ENCODE peak calls at places on chromosomes 2 and 18, in four cellular contexts. W is WTC11, N is HepG2, F is GM12878. I is an unnamed sample.

GRCh38 chr2:120609826-120610395 is 125.8 kb upstream of the GLI2 start:
- DNase-seq in W (no peak), N (no peak), F (no peak), I (no peak)

GRCh38 chr18:59180150-59180845 is 39.7 kb upstream of the GRP start:
- DNase-seq in W (no peak), N (no peak), F (no peak), I (no peak)

GRCh38 chr2:66526171-66526570 is 91.2 kb downstream of the MEIS1 start:
- DNase-seq in W (no peak), N (no peak), F (no peak), I (no peak)

GRCh38 chr2:234496442-234496834 is 443 bp downstream of the ARL4C start:
- DNase-seq in W (no peak), N (no peak), F (no peak), I (no peak)

GRCh38 chr2:169386621-169387235 is 24.4 kb upstream of the LRP2 start:
- DNase-seq in W (no peak), N (no peak), F (no peak), I (no peak)

GRCh38 chr2:106030287-106031268 is 163.5 kb downstream of the UXS1 start:
- DNase-seq in W (no peak), N (peak), F (no peak), I (no peak)

GRCh38 chr2:162403884-162404283 is 60.0 kb downstream of the GCA start:
- DNase-seq in W (no peak), N (no peak), F (no peak), I (no peak)

GRCh38 chr2:18473241-18473841 is 87.1 kb downstream of the RDH14 start:
- DNase-seq in W (no peak), N (no peak), F (no peak), I (peak)

GRCh38 chr18:52348209-52348608 is 8.2 kb downstream of the DCC start:
- DNase-seq in W (peak), N (peak), F (no peak), I (peak)

GRCh38 chr2:55618025-55618648 is 715 bp upstream of the PPP4R3B start:
- DNase-seq in W (no peak), N (peak), F (no peak), I (no peak)

GRCh38 chr2:14661163-14661562 is 28.6 kb downstream of the LRATD1 start:
- DNase-seq in W (no peak), N (no peak), F (no peak), I (no peak)

GRCh38 chr2:205775091-205775876 is 93.0 kb downstream of the NRP2 start:
- DNase-seq in W (no peak), N (no peak), F (no peak), I (no peak)

GRCh38 chr2:164911832-164912231 is 43.5 kb downstream of the SLC38A11 start:
- DNase-seq in W (no peak), N (peak), F (no peak), I (no peak)

GRCh38 chr2:218026676-218027425 is 24.1 kb upstream of the TNS1 start:
- DNase-seq in W (peak), N (no peak), F (no peak), I (no peak)

GRCh38 chr2:10495988-10496313 is 47.8 kb upstream of the ODC1 start:
- DNase-seq in W (no peak), N (no peak), F (no peak), I (no peak)

GRCh38 chr2:169684135-169684565 is 10.1 kb downstream of the CFAP210 start:
- DNase-seq in W (no peak), N (no peak), F (no peak), I (no peak)

GRCh38 chr2:144628566-144628965 is 108.6 kb upstream of the ZEB2 start:
- DNase-seq in W (no peak), N (no peak), F (no peak), I (no peak)

GRCh38 chr18:26386002-26386401 is 159.8 kb downstream of the TAF4B start:
- DNase-seq in W (no peak), N (peak), F (no peak), I (no peak)

GRCh38 chr18:25594351-25594750 is 242.4 kb upstream of the ZNF521 start:
- DNase-seq in W (no peak), N (no peak), F (no peak), I (no peak)

GRCh38 chr18:35789543-35789942 is 182.9 kb upstream of the RMP24 start:
- DNase-seq in W (no peak), N (no peak), F (no peak), I (no peak)

GRCh38 chr2:39513641-39514094 is 76.6 kb upstream of the MAP4K3 start:
- DNase-seq in W (peak), N (peak), F (peak), I (peak)

GRCh38 chr2:60480089-60480773 is 73.2 kb downstream of the BCL11A start:
- DNase-seq in W (no peak), N (peak), F (no peak), I (no peak)

GRCh38 chr2:9830685-9831410 is 12.4 kb upstream of the TAF1B start:
- DNase-seq in W (no peak), N (no peak), F (no peak), I (no peak)

GRCh38 chr2:239433777-239434396 is 33.1 kb upstream of the HDAC4 start:
- DNase-seq in W (no peak), N (no peak), F (no peak), I (no peak)

GRCh38 chr2:33728106-33728505 is 129.0 kb upstream of the FAM98A start:
- DNase-seq in W (no peak), N (no peak), F (no peak), I (no peak)

GRCh38 chr18:8301427-8302172 is 307.6 kb upstream of the RAB12 start:
- DNase-seq in W (no peak), N (peak), F (no peak), I (no peak)

GRCh38 chr2:120313695-120314615 is 32.0 kb upstream of the INHBB start:
- DNase-seq in W (peak), N (peak), F (no peak), I (no peak)

GRCh38 chr2:190583507-190584337 is 49.2 kb upstream of the NEMP2 start:
- DNase-seq in W (no peak), N (no peak), F (peak), I (no peak)

GRCh38 chr2:40129725-40130124 is 322.2 kb downstream of the SLC8A1 start:
- DNase-seq in W (no peak), N (no peak), F (no peak), I (no peak)

GRCh38 chr2:174516495-174517378 is 29.9 kb upstream of the GPR155 start:
- DNase-seq in W (no peak), N (no peak), F (no peak), I (peak)

GRCh38 chr2:50116096-50116495 is 915.8 kb downstream of the NRXN1 start:
- DNase-seq in W (no peak), N (no peak), F (no peak), I (no peak)

GRCh38 chr2:171154348-171154747 is 6.3 kb downstream of the TLK1 start:
- DNase-seq in W (no peak), N (no peak), F (no peak), I (peak)

GRCh38 chr2:183868707-183869106 is 729.6 kb upstream of the ZNF804A start:
- DNase-seq in W (no peak), N (no peak), F (no peak), I (no peak)

GRCh38 chr2:100852999-100853908 is 33.3 kb downstream of the NPAS2 start:
- DNase-seq in W (peak), N (peak), F (no peak), I (no peak)

DNA sequence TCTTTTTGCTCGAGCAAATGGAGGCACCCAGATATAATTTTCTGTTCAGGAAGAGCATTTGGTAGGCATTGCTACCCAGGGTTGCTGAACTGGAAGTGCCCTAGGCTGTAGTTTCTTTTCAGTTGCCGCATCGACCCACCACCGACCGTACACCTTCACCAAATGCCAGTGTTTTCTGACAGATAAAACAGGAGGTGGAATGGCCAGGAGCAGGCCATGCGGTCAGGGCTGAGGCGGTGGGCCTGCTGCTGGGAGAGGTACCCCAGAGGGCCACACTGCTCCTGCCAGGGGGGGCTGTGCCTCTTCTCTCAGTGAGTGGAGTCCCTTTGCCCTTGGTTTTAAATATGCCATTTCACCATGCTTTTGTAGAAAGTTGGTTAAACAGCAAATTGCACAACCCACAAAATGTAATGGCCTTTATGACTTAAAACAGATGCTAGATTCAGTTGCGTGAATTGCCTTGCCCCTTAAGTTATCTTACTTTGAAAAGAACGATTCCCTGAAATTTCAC is 36.5 kb downstream of the TSHZ1 start:
- DNase-seq in W (no peak), N (no peak), F (no peak), I (no peak)
- TF ChIP-seq ETV6 in W (no peak), N (no peak), F (no peak), I (no peak)

GRCh38 chr18:32470136-32470712 is 458 bp downstream of the GAREM1 start:
- DNase-seq in W (peak), N (no peak), F (no peak), I (no peak)
- TF ChIP-seq ETV6 in W (no peak), N (no peak), F (no peak), I (no peak)

DNA sequence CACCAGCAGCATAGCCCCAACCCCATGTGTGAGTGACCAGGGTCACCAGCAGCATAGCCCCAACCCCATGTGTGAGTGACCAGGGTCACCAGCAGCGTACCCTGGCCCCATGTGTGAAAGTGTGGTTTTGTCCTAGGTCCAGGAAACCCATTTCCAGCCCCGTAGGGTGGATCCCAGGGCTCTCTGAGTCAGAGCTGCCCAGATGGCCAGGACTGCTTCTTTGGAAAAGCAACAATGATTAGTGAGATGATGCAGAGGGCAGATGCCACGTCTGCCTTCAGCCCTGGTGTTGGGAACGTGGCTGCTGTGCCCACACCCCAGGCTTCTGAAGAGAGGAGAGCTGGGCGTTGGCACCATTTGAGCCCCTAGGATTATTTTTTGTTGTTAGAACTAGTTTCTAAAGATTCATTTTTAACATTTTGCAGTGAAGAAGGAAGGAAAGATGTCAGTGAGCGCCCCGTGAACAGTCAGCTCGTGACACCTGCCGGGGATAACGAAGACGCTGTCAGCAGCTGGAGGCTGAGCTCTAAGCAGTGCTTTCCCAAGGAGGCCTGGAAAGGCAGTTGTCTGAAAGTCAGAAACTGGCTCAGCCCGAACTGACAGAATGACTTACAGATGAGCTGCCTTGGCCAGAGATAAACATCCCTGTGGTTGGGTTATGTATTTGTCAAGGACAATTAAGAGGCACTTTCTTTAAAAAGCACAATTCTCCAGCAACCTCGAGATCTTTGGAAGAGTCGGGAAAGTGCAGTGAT is 32.1 kb upstream of the KCNG2 start:
- DNase-seq in W (no peak), N (no peak), F (no peak), I (no peak)
- TF ChIP-seq ETV6 in W (no peak), N (no peak), F (no peak), I (no peak)

GRCh38 chr18:12074734-12075133 is 18.9 kb upstream of the ANKRD62 start:
- DNase-seq in W (no peak), N (no peak), F (no peak), I (no peak)

GRCh38 chr18:12085136-12085535 is 8.5 kb upstream of the ANKRD62 start:
- DNase-seq in W (no peak), N (no peak), F (no peak), I (no peak)

GRCh38 chr18:12076424-12077140 is 17.1 kb upstream of the ANKRD62 start:
- DNase-seq in W (peak), N (no peak), F (no peak), I (no peak)

DNA sequence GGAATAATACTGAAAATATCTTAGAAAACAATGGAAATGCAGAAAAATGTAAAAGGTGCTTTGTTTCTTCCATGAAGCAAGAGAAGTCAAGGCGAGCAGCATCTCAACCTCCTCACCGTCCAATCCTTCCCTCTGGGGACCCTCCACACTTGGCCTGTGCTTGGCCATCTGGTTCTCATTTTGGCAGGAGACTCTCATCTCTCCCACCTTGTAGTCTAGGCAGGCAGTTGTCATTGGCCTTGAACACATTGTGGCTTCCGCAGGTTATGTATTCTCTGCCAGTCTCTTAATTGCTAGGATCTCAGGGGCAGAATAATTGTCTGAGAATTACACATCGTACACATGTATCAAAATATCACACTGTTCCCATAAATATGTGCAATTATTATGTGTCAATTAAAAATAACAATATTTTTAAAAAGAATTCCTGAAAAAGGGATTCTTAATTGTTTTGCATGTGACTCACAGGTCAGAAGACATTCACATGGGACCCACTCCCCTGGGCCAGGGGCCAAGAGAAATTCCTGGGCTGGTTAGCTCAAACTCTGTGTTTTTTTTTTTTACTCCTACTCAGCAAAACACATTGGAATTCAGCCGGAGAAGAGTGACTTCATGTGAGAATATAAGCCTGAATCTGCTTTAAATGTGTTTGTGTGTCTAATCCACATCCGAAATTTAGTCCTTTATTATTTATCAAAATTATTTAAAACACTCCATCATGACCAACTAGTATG is 14.0 kb upstream of the ANKRD62 start:
- DNase-seq in W (no peak), N (peak), F (no peak), I (no peak)
- TF ChIP-seq ETV6 in W (no peak), N (no peak), F (no peak), I (no peak)

DNA sequence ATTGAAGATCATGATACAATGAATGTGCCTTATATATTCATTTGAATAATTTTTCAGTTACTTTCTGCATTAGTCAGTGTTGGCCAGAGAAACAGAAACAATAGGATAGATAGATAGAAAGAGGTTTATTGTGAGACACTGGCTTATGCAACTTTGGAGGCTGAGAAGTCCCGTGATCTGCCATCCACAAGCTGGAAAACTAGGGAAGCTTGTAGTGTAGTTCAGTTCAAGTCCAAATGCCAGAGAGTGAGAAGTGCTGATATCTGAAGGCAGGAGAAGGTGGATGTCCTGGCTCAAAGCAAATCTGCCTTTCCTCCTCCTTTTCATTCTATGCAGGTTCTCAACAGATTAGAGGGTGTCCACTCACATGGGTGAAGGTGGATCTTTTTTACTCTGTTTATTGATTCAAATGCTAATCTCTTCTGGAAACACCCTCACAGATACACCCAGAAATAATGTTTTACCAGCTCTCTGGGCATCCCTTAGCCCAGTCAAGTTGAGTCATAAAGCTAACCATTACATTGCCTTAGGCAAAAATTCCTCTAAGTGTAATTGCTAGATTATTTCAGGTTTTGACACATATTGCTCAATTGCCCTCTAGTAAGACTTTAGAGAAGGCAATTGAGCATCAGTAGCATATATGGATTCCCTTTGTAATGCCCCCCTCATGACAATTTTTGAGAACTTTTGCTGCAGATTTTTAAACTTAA is 341.4 kb downstream of the LPIN1 start:
- DNase-seq in W (no peak), N (no peak), F (no peak), I (no peak)
- TF ChIP-seq ETV6 in W (no peak), N (no peak), F (no peak), I (no peak)

GRCh38 chr2:44392338-44392943 is 30.7 kb downstream of the CAMKMT start:
- DNase-seq in W (peak), N (peak), F (no peak), I (peak)
- TF ChIP-seq ETV6 in W (no peak), N (no peak), F (no peak), I (no peak)

GRCh38 chr2:241903121-241904010 is 33.8 kb downstream of the RTP5 start:
- DNase-seq in W (no peak), N (no peak), F (no peak), I (no peak)

GRCh38 chr2:241902357-241902991 is 32.9 kb downstream of the RTP5 start:
- DNase-seq in W (no peak), N (no peak), F (no peak), I (no peak)

GRCh38 chr2:241901018-241901380 is 31.5 kb downstream of the RTP5 start:
- DNase-seq in W (no peak), N (no peak), F (no peak), I (no peak)

GRCh38 chr2:241900251-241901017 is 30.9 kb downstream of the RTP5 start:
- DNase-seq in W (no peak), N (no peak), F (no peak), I (no peak)

DNA sequence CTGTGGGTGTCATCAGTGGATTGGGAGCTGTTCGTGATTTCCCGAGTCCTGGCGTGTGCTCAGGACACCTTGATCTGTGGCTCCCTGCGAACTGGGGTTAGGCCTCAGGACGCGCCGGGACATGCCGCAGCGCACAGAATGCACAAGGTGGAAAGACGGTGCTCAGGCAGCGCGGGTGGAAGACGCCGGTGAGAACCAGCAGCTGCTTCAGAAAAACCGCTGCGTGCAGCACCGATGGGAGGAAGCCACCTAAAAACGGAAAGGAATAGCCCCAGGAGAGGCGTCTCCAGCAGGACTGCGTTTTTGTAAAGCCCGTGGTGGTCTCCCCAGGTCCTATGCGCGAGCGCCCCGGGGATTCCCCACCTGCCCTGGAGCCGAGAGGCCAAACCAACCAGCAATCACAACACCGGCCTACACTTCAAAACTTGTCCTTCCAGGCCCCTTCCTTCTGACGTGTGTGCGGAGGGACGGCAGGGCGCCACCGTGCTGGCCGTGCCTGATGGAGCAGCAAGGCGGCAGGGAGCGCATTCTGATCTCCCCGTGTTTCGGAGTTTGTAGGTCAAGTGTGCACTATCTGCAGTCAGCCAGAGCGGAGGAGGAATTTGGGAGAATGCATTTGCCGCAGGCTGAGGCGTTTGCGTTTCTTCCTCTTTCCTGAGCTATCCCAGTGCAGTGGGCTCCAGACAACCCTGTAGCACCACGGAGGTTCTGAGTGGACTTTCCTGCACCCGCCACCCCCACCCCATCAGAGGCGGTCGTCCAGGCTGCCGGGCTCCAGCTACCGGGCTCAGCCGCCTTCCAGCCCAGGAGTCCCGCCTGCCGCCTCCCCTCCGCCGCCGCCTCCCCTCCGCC is 32.2 kb downstream of the RTP5 start:
- DNase-seq in W (peak), N (no peak), F (no peak), I (no peak)
- TF ChIP-seq ETV6 in W (no peak), N (no peak), F (no peak), I (no peak)

GRCh38 chr2:187614756-187615155 is 60.5 kb upstream of the TFPI start:
- DNase-seq in W (no peak), N (no peak), F (no peak), I (no peak)
- TF ChIP-seq ETV6 in W (no peak), N (no peak), F (no peak), I (no peak)